ENCODE peak calls at places on chromosome 19, in five cellular contexts. Q is K562, Y is H1, G is GM12878, Z is HepG2. K is an unnamed sample.
A peak's percentile ranks its signal among the peaks of the same experiment; 100 is the strongest.

GRCh38 chr19:44848036-44848804 is 2.1 kb downstream of the NECTIN2 start:
- DNase-seq in Y (no peak), G (no peak), Z (no peak), Q (peak; percentile 41), K (no peak)

GRCh38 chr19:46844067-46844489 is 6.6 kb downstream of the AP2S1 start:
- DNase-seq in Y (no peak), Z (no peak), G (no peak), Q (peak; percentile 84), K (no peak)

GRCh38 chr19:5313307-5313706 is 27.3 kb downstream of the PTPRS start:
- DNase-seq in Q (no peak), Z (peak; percentile 15), Y (no peak), G (no peak), K (no peak)

GRCh38 chr19:47013041-47013517 is 6.6 kb upstream of the NPAS1 start:
- DNase-seq in Y (peak; percentile 49), Q (peak; percentile 83), Z (peak; percentile 56), G (no peak), K (peak; percentile 40)

GRCh38 chr19:6424190-6424938 is at the start of gene KHSRP:
- DNase-seq in Q (peak; percentile 58), Z (no peak), G (no peak), Y (no peak), K (no peak)

GRCh38 chr19:43596842-43597461 is 557 bp downstream of the ZNF576 start:
- DNase-seq in Y (no peak), G (no peak), Q (no peak), Z (no peak), K (no peak)

GRCh38 chr19:4557186-4557970 is 2.1 kb downstream of the SEMA6B start:
- DNase-seq in Y (no peak), G (no peak), Z (no peak), Q (peak; percentile 85), K (no peak)

GRCh38 chr19:12804051-12804450 is 2.2 kb downstream of the THSD8 start:
- DNase-seq in Y (no peak), Z (no peak), G (no peak), Q (no peak), K (no peak)

GRCh38 chr19:15222738-15223648 is 9.3 kb downstream of the EPHX3 start:
- DNase-seq in Y (peak; percentile 90), G (peak; percentile 45), Q (peak; percentile 93), Z (peak; percentile 66), K (peak; percentile 33)

GRCh38 chr19:58033741-58034475 is at the start of gene ZSCAN1:
- DNase-seq in Q (no peak), G (no peak), Z (no peak), Y (peak; percentile 70), K (no peak)

GRCh38 chr19:17772172-17772571 is 20.9 kb downstream of the FCHO1 start:
- DNase-seq in Y (no peak), Z (no peak), Q (peak; percentile 55), G (no peak), K (no peak)

GRCh38 chr19:48656840-48657474 is 11.0 kb upstream of the CA11 start:
- DNase-seq in Y (no peak), Q (no peak), Z (no peak), G (no peak), K (no peak)

GRCh38 chr19:1087813-1088418 is 7.3 kb downstream of the POLR2E start:
- DNase-seq in Z (no peak), Y (no peak), Q (no peak), G (no peak), K (no peak)

GRCh38 chr19:52307275-52307674 is 10.3 kb downstream of the ZNF480 start:
- DNase-seq in Q (peak; percentile 47), Z (no peak), Y (no peak), G (no peak), K (peak; percentile 7)

GRCh38 chr19:40623403-40624239 is 22.5 kb downstream of the LTBP4 start:
- DNase-seq in Q (peak; percentile 99), Z (peak; percentile 43), Y (no peak), G (no peak), K (peak; percentile 80)

GRCh38 chr19:36837525-36837901 is 674 bp downstream of the ZNF790 start:
- DNase-seq in Y (no peak), G (no peak), Q (no peak), Z (peak; percentile 31), K (no peak)

GRCh38 chr19:883661-884211 is 9.3 kb downstream of the MED16 start:
- DNase-seq in Q (no peak), G (no peak), Z (no peak), Y (no peak), K (peak; percentile 91)

GRCh38 chr19:15381429-15381828 is 1.8 kb upstream of the AKAP8 start:
- DNase-seq in G (no peak), Z (no peak), Y (no peak), Q (no peak), K (no peak)

DNA sequence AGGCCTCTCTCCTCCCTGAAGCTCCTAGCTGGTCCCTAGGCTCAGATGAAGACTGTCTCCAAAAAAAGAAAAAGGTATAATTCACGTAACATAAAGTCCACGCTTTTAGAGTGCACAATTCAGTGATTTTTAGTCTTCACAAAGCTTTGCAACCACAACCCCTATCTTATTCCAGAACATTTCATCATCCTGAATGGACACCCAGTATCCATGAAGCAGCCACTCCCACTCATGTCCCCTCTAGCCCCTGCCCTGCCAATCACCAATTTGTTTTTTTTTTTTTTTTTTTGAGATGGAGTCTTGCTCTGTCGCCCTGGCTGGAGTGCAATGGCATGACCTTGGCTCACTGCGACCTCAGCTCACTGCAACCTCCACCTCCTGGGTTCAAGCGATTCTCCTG is 7.6 kb downstream of the RPL28 start:
- DNase-seq in Z (no peak), G (no peak), Q (no peak), Y (no peak), K (no peak)
- TF ChIP-seq SP1 in Z (no peak), G (no peak), Q (no peak), Y (no peak), K (no peak)

DNA sequence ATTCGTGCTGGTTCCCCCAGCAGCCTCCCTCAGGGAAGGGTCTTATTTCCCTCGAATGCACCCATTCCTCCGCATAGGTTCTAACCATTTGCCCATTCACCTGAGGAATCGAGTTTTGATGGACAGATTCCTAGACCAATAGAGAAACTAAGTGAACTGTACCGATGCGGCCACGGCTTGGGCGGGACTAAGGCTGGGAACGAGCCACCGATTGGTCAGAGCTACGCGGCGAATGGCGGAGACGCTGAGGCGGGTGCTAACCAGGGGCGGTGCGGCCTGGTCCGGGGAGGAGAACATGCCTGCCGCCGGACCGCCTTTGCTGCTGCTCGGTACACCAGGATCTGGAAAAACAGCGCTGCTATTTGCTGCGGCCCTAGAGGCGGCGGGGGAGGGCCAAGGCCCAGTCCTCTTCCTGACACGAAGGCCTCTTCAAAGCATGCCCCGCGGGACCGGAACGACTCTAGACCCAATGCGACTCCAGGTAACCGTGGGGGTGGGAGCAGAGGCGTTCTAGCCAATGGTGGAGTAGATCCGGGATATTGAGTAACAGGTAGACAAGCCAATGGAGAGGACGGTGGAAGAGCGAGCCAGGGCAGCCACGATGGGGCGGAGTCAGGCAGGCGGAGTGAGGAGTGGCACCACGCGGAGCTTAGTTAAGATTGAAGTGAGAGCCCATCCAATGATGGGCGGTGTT is at the start of gene SWSAP1:
- DNase-seq in Y (peak; percentile 98), G (peak; percentile 99), Q (peak; percentile 99), Z (peak; percentile 99), K (peak; percentile 99)
- TF ChIP-seq POLR2A in Y (no peak), G (peak; percentile 95), Q (peak; percentile 96), Z (peak; percentile 87), K (peak; percentile 50)

GRCh38 chr19:35760711-35761349 is 2.9 kb downstream of the PROSER3 start:
- DNase-seq in Z (no peak), Y (no peak), Q (no peak), G (no peak), K (no peak)
- TF ChIP-seq SP1 in Z (no peak), Y (no peak), Q (no peak), G (no peak), K (no peak)

DNA sequence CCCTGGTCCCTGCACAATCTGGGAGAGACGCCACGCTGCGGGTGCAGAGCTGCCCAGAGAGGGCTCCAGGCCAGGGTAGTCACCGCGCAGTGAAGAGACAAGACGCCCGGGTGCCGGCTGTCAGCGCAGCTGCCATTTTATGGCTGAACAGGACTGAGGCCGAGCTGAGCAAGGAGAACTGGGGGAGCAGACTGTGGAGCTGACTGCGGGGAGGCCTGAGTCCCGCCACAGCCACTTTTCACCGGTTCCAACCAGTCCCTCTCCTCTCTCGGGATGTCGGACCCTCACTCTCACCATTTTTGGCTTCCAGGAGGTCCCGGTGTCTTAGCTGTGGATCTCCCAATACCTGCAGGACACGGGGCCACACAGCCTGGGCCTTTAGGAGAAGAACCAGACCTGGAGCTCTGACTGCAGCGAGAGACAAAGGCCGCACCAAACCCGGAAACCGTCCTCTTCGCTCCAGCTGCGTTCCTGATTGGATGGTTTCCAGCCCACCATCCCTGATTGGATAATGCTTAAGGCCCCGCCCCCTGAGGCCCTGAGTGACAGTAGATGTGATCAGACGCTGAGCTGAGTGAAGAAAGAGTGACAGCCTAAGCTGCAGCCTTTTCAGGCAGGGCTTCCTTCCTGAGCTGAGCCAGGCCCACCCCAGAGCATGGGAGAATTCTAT is at the start of gene ZNF626:
- DNase-seq in Z (peak; percentile 93), G (no peak), Q (peak; percentile 95), Y (peak; percentile 91), K (no peak)
- TF ChIP-seq POLR2A in Z (peak; percentile 77), G (peak; percentile 72), Q (peak; percentile 83), Y (peak; percentile 57), K (no peak)

GRCh38 chr19:29389495-29389894 is 136.3 kb upstream of the VSTM2B start:
- DNase-seq in Q (no peak), G (no peak), Y (no peak), Z (no peak), K (no peak)
- TF ChIP-seq SP1 in Q (no peak), G (no peak), Y (no peak), Z (no peak), K (no peak)

GRCh38 chr19:3387645-3388589 is 21.5 kb downstream of the NFIC start:
- DNase-seq in G (no peak), Z (no peak), Q (no peak), Y (no peak), K (no peak)
- TF ChIP-seq POLR2A in G (no peak), Z (no peak), Q (no peak), Y (no peak), K (no peak)

GRCh38 chr19:11692127-11692790 is 46.5 kb downstream of the ZNF823 start:
- DNase-seq in Y (no peak), Q (no peak), Z (peak; percentile 75), G (no peak), K (no peak)
- TF ChIP-seq SP1 in Y (no peak), Q (no peak), Z (no peak), G (no peak), K (no peak)

DNA sequence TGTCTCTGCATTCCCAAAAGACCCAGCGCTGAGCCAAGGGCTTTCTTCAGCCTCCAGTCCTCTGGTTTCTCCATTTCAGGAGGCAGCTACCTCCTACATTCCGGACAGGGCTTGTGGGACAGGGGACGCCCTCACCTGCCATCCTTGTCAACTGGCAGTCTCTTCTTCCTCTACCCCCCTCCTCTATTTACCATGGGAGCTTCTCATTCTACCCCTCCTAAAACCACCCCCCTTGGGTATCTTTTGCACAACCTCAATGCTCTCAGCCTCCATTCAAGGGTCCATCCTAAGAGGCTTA is 43.8 kb downstream of the ZNF93 start:
- DNase-seq in Q (no peak), Y (no peak), Z (no peak), G (no peak), K (no peak)
- TF ChIP-seq POLR2A in Q (no peak), Y (no peak), Z (no peak), G (no peak), K (no peak)

K was measured in HCT116.